ENCODE peak calls at places on chromosomes 2 and 18, in eight cellular contexts. V, M, X, B, O, K, R and L are unnamed samples.

GRCh38 chr18:10015288-10015701 is 101.5 kb downstream of the VAPA start:
- DNase-seq in V (no peak), M (no peak), X (no peak), B (peak; percentile 44), O (no peak), K (no peak), R (no peak), L (no peak)

GRCh38 chr18:56185126-56185525 is 453.3 kb downstream of the TXNL1 start:
- DNase-seq in V (no peak), M (no peak), X (no peak), B (no peak), O (no peak), K (no peak), R (no peak), L (no peak)

GRCh38 chr2:120445431-120446143 is 99.7 kb downstream of the INHBB start:
- DNase-seq in V (no peak), M (no peak), X (no peak), B (no peak), O (no peak), K (no peak), R (peak; percentile 27), L (no peak)

GRCh38 chr18:44579028-44579692 is 101.5 kb upstream of the SETBP1 start:
- DNase-seq in V (peak; percentile 38), M (no peak), X (no peak), B (peak; percentile 26), O (peak; percentile 1), K (no peak), R (no peak), L (no peak)

GRCh38 chr2:219247678-219248642 is 2.7 kb downstream of the STK16 start:
- DNase-seq in V (peak; percentile 42), M (no peak), X (no peak), B (no peak), O (peak; percentile 50), K (peak; percentile 30), R (no peak), L (peak; percentile 63)

GRCh38 chr2:178485356-178485755 is 5.1 kb downstream of the PLEKHA3 start:
- DNase-seq in V (no peak), M (no peak), X (no peak), B (peak; percentile 16), O (no peak), K (no peak), R (no peak), L (no peak)

GRCh38 chr2:225411452-225411851 is 11.9 kb downstream of the NYAP2 start:
- DNase-seq in V (no peak), M (no peak), X (no peak), B (no peak), O (no peak), K (no peak), R (no peak), L (no peak)

GRCh38 chr18:23716516-23716915 is 27.3 kb downstream of the LAMA3 start:
- DNase-seq in V (no peak), M (no peak), X (no peak), B (peak; percentile 69), O (no peak), K (no peak), R (no peak), L (no peak)

GRCh38 chr2:174981336-174981735 is 23.8 kb downstream of the CHN1 start:
- DNase-seq in V (no peak), M (no peak), X (no peak), B (peak; percentile 31), O (no peak), K (no peak), R (no peak), L (no peak)